ENCODE peak calls at places on chromosome 13, in ten cellular contexts. O is A673, G is GM13977, K is uterus, A is ovary, L is neural crest cell, H is HFF-Myc, F is lower lobe of right lung, U is adrenal gland, M is PC-3. T is an unnamed sample.

GRCh38 chr13:93690139-93690538 is 463.5 kb downstream of the GPC6 start:
- DNase-seq in K (no peak), H (no peak), U (no peak), F (no peak), O (peak; percentile 40), A (no peak), L (peak; percentile 26), G (no peak), M (peak; percentile 31), T (no peak)

GRCh38 chr13:37769078-37769477 is 100.5 kb downstream of the TRPC4 start:
- DNase-seq in L (no peak), M (peak; percentile 21), U (no peak), G (no peak), O (peak; percentile 43), H (no peak), A (no peak), F (no peak), K (no peak), T (no peak)

GRCh38 chr13:74487091-74487722 is 353.0 kb upstream of the KLF12 start:
- DNase-seq in G (no peak), M (no peak), U (no peak), H (no peak), L (no peak), O (peak; percentile 83), F (no peak), K (no peak), A (no peak), T (no peak)

GRCh38 chr13:98521461-98521860 is 55.4 kb downstream of the STK24 start:
- DNase-seq in F (no peak), O (no peak), A (no peak), K (no peak), U (no peak), M (no peak), G (no peak), L (no peak), H (no peak), T (no peak)

GRCh38 chr13:26558074-26558805 is 757 bp downstream of the WASF3 start:
- DNase-seq in L (peak; percentile 16), H (no peak), U (peak; percentile 19), F (peak; percentile 46), A (no peak), M (no peak), K (no peak), O (no peak), G (no peak), T (no peak)

GRCh38 chr13:114141261-114141996 is 9.0 kb upstream of the RASA3 start:
- DNase-seq in G (no peak), M (no peak), O (no peak), K (no peak), A (no peak), H (no peak), U (no peak), F (no peak), L (no peak), T (no peak)

GRCh38 chr13:38045278-38046048 is 175.9 kb upstream of the TRPC4 start:
- DNase-seq in K (no peak), U (no peak), M (peak; percentile 51), A (no peak), G (no peak), O (peak; percentile 88), H (peak; percentile 17), L (no peak), F (no peak), T (no peak)

GRCh38 chr13:50080158-50080855 is 65.1 kb downstream of the KCNRG start:
- DNase-seq in G (no peak), K (peak; percentile 34), H (no peak), F (no peak), O (peak; percentile 60), L (peak; percentile 12), M (no peak), A (no peak), U (no peak), T (peak; percentile 29)

GRCh38 chr13:51674276-51674675 is 90.0 kb downstream of the WDFY2 start:
- DNase-seq in O (no peak), F (peak; percentile 78), K (no peak), L (no peak), M (peak; percentile 88), G (no peak), A (no peak), U (no peak), H (no peak), T (no peak)

GRCh38 chr13:51676739-51677138 is 92.5 kb downstream of the WDFY2 start:
- DNase-seq in O (no peak), H (no peak), F (no peak), G (no peak), U (no peak), A (no peak), M (no peak), K (no peak), L (no peak), T (no peak)

GRCh38 chr13:51675385-51675784 is 91.1 kb downstream of the WDFY2 start:
- DNase-seq in O (no peak), L (no peak), U (no peak), H (no peak), M (no peak), G (no peak), F (no peak), K (no peak), A (no peak), T (no peak)

GRCh38 chr13:51675877-51676276 is 91.6 kb downstream of the WDFY2 start:
- DNase-seq in A (no peak), O (no peak), M (no peak), H (no peak), G (no peak), K (no peak), L (no peak), F (no peak), U (no peak), T (no peak)

DNA sequence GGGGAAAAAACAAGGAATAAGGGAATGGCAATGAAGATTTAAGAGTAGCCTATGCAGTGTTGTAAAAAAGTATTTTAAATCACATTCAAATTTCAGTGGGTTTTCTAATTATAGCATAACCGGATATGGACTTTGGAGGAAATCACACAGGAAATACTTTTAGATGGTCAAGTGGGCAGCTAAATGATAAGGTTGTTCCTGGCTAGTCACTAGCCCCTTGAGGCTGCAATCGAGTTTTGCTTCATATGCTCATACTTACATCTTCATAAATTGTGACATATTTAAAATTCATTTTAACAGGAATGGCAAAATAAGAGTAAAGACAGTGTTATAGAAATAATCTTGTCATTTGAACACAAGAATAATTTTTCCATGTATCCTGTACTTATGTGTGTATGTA is 88.9 kb downstream of the WDFY2 start:
- DNase-seq in K (no peak), H (no peak), G (no peak), M (no peak), A (no peak), U (no peak), O (peak; percentile 24), L (no peak), F (no peak), T (no peak)
- TF ChIP-seq CTCF in K (no peak), H (no peak), G (no peak), M (no peak), A (no peak), U (no peak), O (no peak), L (no peak), F (no peak), T (no peak)

DNA sequence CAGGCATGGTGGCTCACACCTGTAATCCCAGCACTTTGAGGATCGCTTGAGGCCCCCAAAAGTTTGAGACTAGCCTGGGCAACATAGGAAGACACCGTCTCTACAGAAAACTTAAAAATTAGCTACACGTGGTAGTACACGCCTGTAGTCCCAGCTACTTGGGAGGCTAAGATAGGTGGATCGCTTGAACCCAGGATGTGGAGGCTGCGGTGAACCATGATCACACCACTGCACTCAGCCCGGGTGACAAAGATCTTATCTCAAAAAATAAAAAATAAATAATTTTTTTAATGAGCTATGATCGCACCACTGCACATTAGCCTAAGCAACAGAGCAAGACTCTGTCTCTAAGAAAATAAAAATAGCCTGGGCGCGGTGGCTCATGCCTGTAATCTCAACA is 6.6 kb downstream of the RCBTB2 start:
- DNase-seq in M (no peak), L (no peak), U (no peak), K (no peak), A (no peak), H (no peak), G (no peak), F (no peak), O (no peak), T (no peak)
- TF ChIP-seq CTCF in M (no peak), L (no peak), U (no peak), K (no peak), A (no peak), H (no peak), G (no peak), F (no peak), O (no peak), T (no peak)

DNA sequence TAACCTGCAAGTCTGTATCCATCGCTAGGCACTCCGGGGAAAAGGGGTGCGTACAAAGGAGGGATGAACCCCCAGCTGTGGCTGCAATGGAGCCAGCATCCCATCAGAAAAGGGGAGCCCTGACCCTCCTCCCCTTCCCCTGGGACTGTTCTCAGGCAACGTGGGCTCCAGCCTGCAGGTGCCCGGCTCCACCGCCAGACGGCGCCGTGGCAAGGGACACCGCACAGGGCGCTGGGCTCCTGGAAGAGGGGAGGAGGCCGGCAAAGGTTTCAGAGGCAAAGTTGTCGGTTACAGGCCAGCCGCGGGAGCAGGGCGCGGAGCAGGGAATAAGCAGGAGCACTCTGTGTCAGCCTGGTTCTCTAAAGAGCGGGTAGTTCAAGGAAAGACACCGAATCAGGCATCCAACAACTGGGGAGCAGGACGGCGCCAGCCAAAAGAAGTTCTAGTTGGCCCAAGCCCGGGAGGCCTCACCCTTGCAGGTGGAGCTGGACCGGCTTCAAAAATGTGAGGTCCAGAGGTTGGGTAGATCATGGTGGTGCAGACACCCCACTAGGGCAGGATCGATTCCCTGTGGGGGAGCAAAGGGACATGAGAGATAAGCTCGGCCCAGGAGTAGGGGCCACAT is 53.0 kb upstream of the ATP12A start:
- DNase-seq in H (no peak), U (no peak), L (peak; percentile 78), O (no peak), G (no peak), M (peak; percentile 54), K (no peak), F (no peak), A (no peak), T (no peak)
- TF ChIP-seq CTCF in H (peak; percentile 99), U (no peak), L (peak; percentile 80), O (peak; percentile 45), G (peak; percentile 38), M (peak; percentile 81), K (no peak), F (peak; percentile 38), A (no peak), T (no peak)

GRCh38 chr13:48431987-48432615 is 19.2 kb upstream of the LPAR6 start:
- DNase-seq in U (no peak), O (peak; percentile 14), A (no peak), L (no peak), M (no peak), F (no peak), G (no peak), H (no peak), K (no peak), T (no peak)

GRCh38 chr13:48434203-48434602 is 21.3 kb upstream of the LPAR6 start:
- DNase-seq in M (no peak), K (no peak), O (no peak), A (no peak), F (no peak), G (no peak), H (no peak), L (no peak), U (no peak), T (no peak)

GRCh38 chr13:48429886-48430285 is 17.0 kb upstream of the LPAR6 start:
- DNase-seq in U (no peak), G (no peak), O (no peak), M (no peak), H (no peak), L (no peak), A (no peak), F (no peak), K (no peak), T (no peak)

GRCh38 chr13:48429036-48429435 is 16.1 kb upstream of the LPAR6 start:
- DNase-seq in O (no peak), A (no peak), L (no peak), U (no peak), H (no peak), G (no peak), K (no peak), M (no peak), F (no peak), T (no peak)

DNA sequence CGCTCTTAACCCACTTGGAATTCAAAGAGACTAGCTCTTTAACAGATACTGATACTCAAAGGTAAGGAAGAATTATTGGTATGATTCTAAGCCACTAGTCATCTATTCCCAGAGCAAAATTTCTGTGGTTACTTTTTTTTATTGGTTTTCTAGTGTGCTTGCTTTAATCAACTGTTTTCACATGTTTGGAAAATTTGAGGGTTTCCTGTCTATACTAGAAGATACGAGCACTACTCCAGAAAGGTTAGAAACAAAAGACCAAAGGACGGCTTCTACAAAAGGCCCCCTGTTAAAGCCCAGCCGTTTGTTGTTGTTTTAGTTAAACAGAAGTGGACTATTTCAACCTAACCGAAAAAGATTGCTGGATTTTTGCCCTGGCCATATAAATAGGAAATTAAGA is 18.5 kb upstream of the LPAR6 start:
- DNase-seq in M (no peak), O (no peak), G (no peak), F (no peak), A (no peak), L (no peak), H (no peak), K (no peak), U (no peak), T (no peak)
- TF ChIP-seq CTCF in M (no peak), O (no peak), G (no peak), F (no peak), A (no peak), L (no peak), H (no peak), K (no peak), U (no peak), T (no peak)

T was measured in GM06990.